ENCODE peak calls at places on chromosomes 11 and 22, in five cellular contexts. Y, Z, A, Q and P are unnamed samples.
A peak's percentile ranks its signal among the peaks of the same experiment; 100 is the strongest.

GRCh38 chr11:1109918-1110705 is 35.4 kb downstream of the MUC2 start:
- DNase-seq in Q (no peak), Z (no peak), A (no peak), Y (no peak), P (no peak)

GRCh38 chr11:67496113-67496512 is 9.1 kb downstream of the PITPNM1 start:
- DNase-seq in Q (no peak), Y (no peak), A (no peak), Z (no peak), P (no peak)

GRCh38 chr22:35039625-35040024 is 26.3 kb upstream of the ISX start:
- DNase-seq in Q (no peak), Y (no peak), Z (no peak), A (no peak), P (no peak)

GRCh38 chr11:61049854-61050253 is 52.4 kb upstream of the CD5 start:
- DNase-seq in Y (no peak), A (no peak), Z (no peak), Q (no peak), P (no peak)

GRCh38 chr11:75480185-75480889 is 45.4 kb downstream of the GDPD5 start:
- DNase-seq in A (no peak), Q (no peak), Z (no peak), Y (no peak), P (no peak)

GRCh38 chr11:64186205-64187165 is 514 bp downstream of the STIP1 start:
- DNase-seq in A (peak; percentile 35), Y (peak; percentile 39), Q (no peak), Z (no peak), P (peak; percentile 58)

GRCh38 chr22:37486224-37486845 is at the start of gene MFNG:
- DNase-seq in Q (peak; percentile 65), A (peak; percentile 74), Z (no peak), Y (peak; percentile 80), P (peak; percentile 83)

GRCh38 chr11:56911312-56911711 is 77.4 kb upstream of the OR5AK2 start:
- DNase-seq in Z (no peak), Q (no peak), A (no peak), Y (no peak), P (no peak)

GRCh38 chr11:25981998-25982397 is 349.9 kb upstream of the ANO3 start:
- DNase-seq in Y (peak; percentile 72), Q (no peak), Z (peak; percentile 52), A (no peak), P (no peak)

GRCh38 chr22:43666511-43666910 is 145.6 kb downstream of the EFCAB6 start:
- DNase-seq in Q (no peak), Y (no peak), A (no peak), Z (no peak), P (no peak)

GRCh38 chr11:2691355-2691761 is 8.4 kb downstream of the KCNQ1OT1 start:
- DNase-seq in Z (no peak), Y (no peak), Q (peak; percentile 9), A (no peak), P (no peak)

GRCh38 chr11:2690596-2691354 is 9.0 kb downstream of the KCNQ1OT1 start:
- DNase-seq in Q (peak; percentile 5), A (no peak), Z (no peak), Y (no peak), P (no peak)

GRCh38 chr11:2693271-2693833 is 6.4 kb downstream of the KCNQ1OT1 start:
- DNase-seq in Y (no peak), A (no peak), Z (no peak), Q (peak; percentile 8), P (no peak)

GRCh38 chr11:2693851-2694261 is 5.9 kb downstream of the KCNQ1OT1 start:
- DNase-seq in Y (no peak), Q (no peak), A (no peak), Z (no peak), P (no peak)

DNA sequence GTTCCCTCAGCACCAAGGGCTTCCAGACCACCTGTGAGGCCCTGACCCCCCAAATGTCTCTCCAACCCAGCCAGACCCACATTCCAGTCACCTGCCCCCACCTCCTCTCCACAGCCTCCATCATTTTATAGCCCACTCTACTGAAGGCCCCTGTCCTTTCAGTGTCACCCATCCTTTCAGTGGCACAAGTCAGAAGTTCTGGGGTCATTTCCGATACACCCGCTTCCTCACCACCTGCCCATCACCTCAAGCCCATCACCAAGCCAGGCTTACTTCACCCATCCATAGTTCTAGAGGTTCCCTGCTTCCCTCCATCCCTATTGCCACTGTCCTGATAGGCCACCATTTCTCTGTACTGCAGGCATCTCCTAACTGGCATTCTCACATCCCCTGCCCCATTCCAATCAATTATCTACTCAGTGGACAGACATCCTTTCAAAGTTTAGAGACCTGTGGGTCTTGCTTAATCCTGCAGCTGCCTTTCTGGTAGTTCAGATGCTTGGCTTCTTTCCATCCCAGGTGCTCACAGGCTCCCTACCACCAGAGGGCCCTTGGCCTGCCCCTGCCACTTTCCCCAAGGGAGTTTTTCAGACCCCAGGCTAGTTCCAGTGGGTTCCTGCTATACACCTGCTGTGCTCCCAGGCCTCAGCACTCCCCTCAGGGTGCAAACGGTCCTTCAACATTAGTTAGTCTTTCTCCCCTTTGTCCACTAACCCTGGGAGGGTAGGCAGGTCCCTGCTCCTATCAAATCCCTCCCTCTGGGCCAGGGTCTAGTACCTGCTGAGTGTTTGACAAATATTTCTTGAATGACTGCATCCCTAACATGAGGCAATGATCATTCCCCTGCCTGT is 7.6 kb downstream of the KCNQ1OT1 start:
- DNase-seq in Z (no peak), Q (peak; percentile 21), Y (no peak), A (no peak), P (no peak)
- TF ChIP-seq CTCF in Z (peak; percentile 7), Q (no peak), Y (peak; percentile 19), A (no peak), P (no peak)

GRCh38 chr11:114188851-114189570 is 107.2 kb upstream of the NNMT start:
- DNase-seq in A (no peak), Z (no peak), Q (no peak), Y (no peak), P (no peak)

GRCh38 chr11:114190630-114191029 is 105.6 kb upstream of the NNMT start:
- DNase-seq in Y (no peak), A (no peak), Q (no peak), Z (no peak), P (no peak)

GRCh38 chr11:114183041-114183511 is 113.1 kb upstream of the NNMT start:
- DNase-seq in Z (no peak), Q (no peak), A (peak; percentile 79), Y (no peak), P (peak; percentile 54)

GRCh38 chr11:114185436-114185835 is 110.8 kb upstream of the NNMT start:
- DNase-seq in Z (no peak), Q (no peak), A (peak; percentile 52), Y (no peak), P (no peak)

GRCh38 chr11:114187173-114187572 is 109.0 kb upstream of the NNMT start:
- DNase-seq in Z (no peak), A (no peak), Y (no peak), Q (no peak), P (no peak)
- TF ChIP-seq CTCF in Z (no peak), A (no peak), Y (no peak), Q (no peak), P (no peak)

DNA sequence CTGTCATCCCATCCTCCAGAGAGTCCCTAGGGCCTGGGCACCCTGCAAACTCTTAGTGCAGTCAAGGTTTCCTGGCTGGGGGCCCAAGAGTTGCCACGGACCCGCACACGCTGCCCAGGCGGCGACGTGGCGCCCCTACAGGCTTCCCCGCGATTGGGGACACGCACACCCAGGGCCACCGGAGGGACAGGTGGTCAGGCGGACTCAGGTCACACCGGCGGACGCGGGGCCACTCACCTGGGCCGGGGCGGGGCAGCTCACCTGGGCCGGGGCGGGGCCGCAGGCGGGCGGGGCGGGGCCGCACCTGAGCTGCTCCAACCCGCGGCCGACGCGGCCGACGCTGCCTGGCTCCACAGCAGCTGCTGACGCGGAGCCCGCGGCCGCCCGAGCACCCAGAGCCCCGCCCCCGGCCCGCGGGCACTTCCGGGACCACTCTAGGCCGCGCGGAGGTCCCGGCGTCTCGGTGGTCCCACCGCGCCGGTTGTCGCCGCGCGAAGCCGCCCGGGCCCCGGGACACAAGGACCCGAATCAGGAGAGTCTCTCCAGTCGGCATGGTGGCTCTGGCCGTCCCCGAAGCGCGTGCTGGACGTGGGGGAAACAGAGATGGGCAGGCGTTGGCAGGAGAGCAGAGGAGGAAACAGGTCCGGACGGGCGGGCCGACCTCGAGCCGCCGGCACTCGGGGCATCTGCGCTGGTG is at the start of gene ZNF70:
- DNase-seq in Z (peak; percentile 44), Q (peak; percentile 93), A (peak; percentile 89), Y (peak; percentile 60), P (peak; percentile 95)
- TF ChIP-seq CTCF in Z (no peak), Q (no peak), A (peak; percentile 13), Y (peak; percentile 40), P (no peak)

GRCh38 chr11:62267576-62267975 is 2.4 kb upstream of the SCGB2A2 start:
- DNase-seq in Y (no peak), Z (no peak), A (no peak), Q (no peak), P (no peak)
- TF ChIP-seq CTCF in Y (no peak), Z (no peak), A (no peak), Q (no peak), P (no peak)

DNA sequence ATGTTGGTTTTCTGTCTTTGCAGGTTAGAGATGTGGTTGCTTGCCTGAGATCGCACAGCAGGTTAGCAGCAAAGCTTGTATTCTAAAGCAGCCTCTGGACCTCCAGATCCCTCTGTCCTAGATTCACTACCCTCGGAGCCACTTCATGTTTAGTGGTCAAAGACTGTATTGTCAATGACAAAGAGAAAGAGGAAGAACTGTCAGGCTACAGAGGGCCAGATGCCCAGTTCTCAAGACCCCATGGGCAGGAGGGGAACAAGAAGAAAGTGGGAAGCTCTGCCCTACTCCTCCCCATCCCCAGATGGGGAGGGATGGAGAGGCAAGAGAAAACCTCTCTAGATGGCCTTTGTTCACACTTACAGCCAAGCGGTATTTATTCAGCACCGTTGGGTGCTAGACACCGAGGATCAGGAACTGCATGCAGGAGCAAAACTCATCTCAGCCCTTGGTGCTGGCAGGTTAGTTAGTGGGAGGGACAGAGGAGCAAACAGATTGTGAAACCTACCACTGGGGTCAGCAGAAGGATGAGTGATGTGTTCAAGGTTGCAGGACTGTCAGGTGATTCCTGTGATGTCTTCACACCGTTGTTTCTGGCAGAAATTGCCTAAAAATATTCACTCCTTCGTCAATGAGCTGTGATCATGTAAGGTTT is 38.3 kb upstream of the PTPRJ start:
- DNase-seq in Q (no peak), A (no peak), Z (no peak), Y (no peak), P (no peak)
- TF ChIP-seq CTCF in Q (no peak), A (no peak), Z (no peak), Y (no peak), P (no peak)

GRCh38 chr22:50577987-50578775 is at the start of gene CPT1B:
- DNase-seq in A (no peak), Z (no peak), Q (no peak), Y (no peak), P (no peak)
- TF ChIP-seq CTCF in A (no peak), Z (no peak), Q (no peak), Y (no peak), P (no peak)

DNA sequence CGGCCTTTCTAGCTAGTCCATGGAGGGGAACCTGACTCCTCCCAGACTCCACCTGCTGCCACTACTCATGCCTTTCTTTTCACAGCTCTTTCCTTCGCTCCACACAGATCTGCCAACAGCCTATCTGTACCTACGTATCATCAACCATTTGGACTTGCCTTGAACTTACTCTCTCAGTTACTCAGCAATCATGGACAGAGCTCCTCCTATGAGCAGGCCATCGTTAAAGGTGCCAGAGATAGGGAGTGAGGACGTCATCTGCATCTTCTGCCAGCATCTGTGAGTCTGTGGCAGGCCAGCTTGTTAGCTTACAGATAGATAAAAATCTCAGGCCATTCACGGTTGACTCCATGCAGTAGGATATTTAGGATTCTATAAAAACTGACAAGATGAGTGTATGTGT is 162.9 kb upstream of the ZBED5 start:
- DNase-seq in Q (no peak), A (no peak), Y (no peak), Z (no peak), P (no peak)
- TF ChIP-seq CTCF in Q (no peak), A (no peak), Y (no peak), Z (no peak), P (no peak)